ENCODE peak calls at places on chromosomes 12 and 14, in six cellular contexts. E is mesenchymal stem cell, Z is mesendoderm, U is neuronal stem cell, F is IMR-90, P is H1. C is an unnamed sample. For H3K4me1, the result is how much of the 10 kb centered on the place peaks cover.

GRCh38 chr12:26621932-26622331 is 211.1 kb downstream of the ITPR2 start:
- DNase-seq in E (no peak), Z (no peak), U (no peak), F (no peak), P (no peak), C (no peak)

GRCh38 chr12:67710582-67710981 is 62.0 kb downstream of the DYRK2 start:
- DNase-seq in E (peak), Z (no peak), U (no peak), F (peak), P (no peak), C (no peak)

GRCh38 chr14:39376671-39377403 is 55.4 kb downstream of the FBXO33 start:
- DNase-seq in E (peak), Z (peak), U (no peak), F (peak), P (no peak), C (peak)

GRCh38 chr14:61601923-61602732 is 93.2 kb upstream of the HIF1A start:
- DNase-seq in E (no peak), Z (peak), U (no peak), F (no peak), P (no peak), C (peak)

GRCh38 chr14:101926085-101926484 is 38.3 kb upstream of the DYNC1H1 start:
- DNase-seq in E (no peak), Z (no peak), U (no peak), F (no peak), P (no peak), C (no peak)

GRCh38 chr12:105253882-105254513 is 18.0 kb upstream of the APPL2 start:
- DNase-seq in E (peak), Z (peak), U (no peak), F (peak), P (no peak), C (peak)

GRCh38 chr12:42798811-42799438 is 209.4 kb upstream of the PRICKLE1 start:
- DNase-seq in E (no peak), Z (no peak), U (no peak), F (peak), P (no peak), C (no peak)

GRCh38 chr12:2958432-2959193 is 584 bp upstream of the TEAD4 start:
- DNase-seq in E (peak), Z (peak), U (peak), F (peak), P (peak), C (peak)

GRCh38 chr12:98595152-98595988 is 1.9 kb downstream of the SLC25A3 start:
- DNase-seq in E (peak), Z (peak), U (no peak), F (peak), P (peak), C (no peak)

GRCh38 chr14:38556321-38556720 is 300.4 kb upstream of the CLEC14A start:
- DNase-seq in E (no peak), Z (no peak), U (no peak), F (no peak), P (no peak), C (no peak)

GRCh38 chr14:99357856-99358390 is 85.9 kb upstream of the BCL11B start:
- DNase-seq in E (no peak), Z (no peak), U (no peak), F (no peak), P (no peak), C (no peak)

GRCh38 chr12:72622556-72622955 is 350.4 kb downstream of the TRHDE start:
- DNase-seq in E (no peak), Z (no peak), U (no peak), F (no peak), P (no peak), C (no peak)

GRCh38 chr12:38904932-38905479 is 385 bp downstream of the CPNE8 start:
- DNase-seq in E (peak), Z (peak), U (peak), F (no peak), P (peak), C (peak)

GRCh38 chr14:26526132-26526531 is 71.7 kb downstream of the NOVA1 start:
- DNase-seq in E (peak), Z (no peak), U (no peak), F (peak), P (no peak), C (no peak)

GRCh38 chr14:23299186-23299521 is 3.5 kb downstream of the PPP1R3E start:
- DNase-seq in E (no peak), Z (no peak), U (no peak), F (no peak), P (no peak), C (no peak)

GRCh38 chr14:34044666-34045306 is 93.9 kb upstream of the EGLN3 start:
- DNase-seq in E (no peak), Z (no peak), U (no peak), F (no peak), P (no peak), C (no peak)

GRCh38 chr14:32657081-32657480 is 281.6 kb upstream of the NPAS3 start:
- DNase-seq in E (peak), Z (peak), U (no peak), F (peak), P (no peak), C (peak)

GRCh38 chr12:2314492-2314891 is 261.7 kb downstream of the CACNA1C start:
- DNase-seq in E (no peak), Z (no peak), U (no peak), F (no peak), P (no peak), C (no peak)

GRCh38 chr14:94116701-94117100 is 6.2 kb downstream of the IFI27 start:
- DNase-seq in E (no peak), Z (no peak), U (no peak), F (no peak), P (no peak), C (no peak)

GRCh38 chr12:120668091-120668796 is 18.7 kb upstream of the MLEC start:
- DNase-seq in E (no peak), Z (no peak), U (no peak), F (no peak), P (peak), C (no peak)

DNA sequence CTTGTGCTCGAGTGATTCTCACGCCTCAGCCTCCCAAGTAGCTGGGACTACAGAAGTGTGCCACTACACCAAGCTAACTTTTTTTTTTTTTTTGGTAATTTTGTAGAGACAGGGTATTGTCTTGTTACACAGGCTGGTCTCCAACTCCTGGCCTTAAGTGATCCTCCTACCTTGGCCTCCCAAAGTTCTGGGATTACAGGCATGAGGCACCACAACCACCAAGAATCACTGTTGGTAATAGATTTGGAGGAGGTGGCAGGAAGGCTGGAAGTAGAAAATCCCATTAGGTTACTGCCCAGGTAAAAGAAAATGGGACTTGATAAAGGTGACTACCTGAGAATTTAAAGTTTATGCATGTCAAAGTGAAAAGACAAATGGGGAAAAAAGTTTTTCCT is 1.4 kb upstream of the CDCA4 start:
- DNase-seq in E (no peak), Z (no peak), U (no peak), F (no peak), P (no peak), C (no peak)
- H3K4me3 ChIP-seq in E (no peak), Z (no peak), U (no peak), F (no peak), P (peak), C (no peak)

GRCh38 chr14:21268612-21269251 is 510 bp downstream of the HNRNPC start:
- DNase-seq in E (peak), Z (peak), U (peak), F (peak), P (no peak), C (peak)
- H2BK5ac ChIP-seq in E (peak), Z (peak), U (no peak), F (peak), P (peak), C (peak)

DNA sequence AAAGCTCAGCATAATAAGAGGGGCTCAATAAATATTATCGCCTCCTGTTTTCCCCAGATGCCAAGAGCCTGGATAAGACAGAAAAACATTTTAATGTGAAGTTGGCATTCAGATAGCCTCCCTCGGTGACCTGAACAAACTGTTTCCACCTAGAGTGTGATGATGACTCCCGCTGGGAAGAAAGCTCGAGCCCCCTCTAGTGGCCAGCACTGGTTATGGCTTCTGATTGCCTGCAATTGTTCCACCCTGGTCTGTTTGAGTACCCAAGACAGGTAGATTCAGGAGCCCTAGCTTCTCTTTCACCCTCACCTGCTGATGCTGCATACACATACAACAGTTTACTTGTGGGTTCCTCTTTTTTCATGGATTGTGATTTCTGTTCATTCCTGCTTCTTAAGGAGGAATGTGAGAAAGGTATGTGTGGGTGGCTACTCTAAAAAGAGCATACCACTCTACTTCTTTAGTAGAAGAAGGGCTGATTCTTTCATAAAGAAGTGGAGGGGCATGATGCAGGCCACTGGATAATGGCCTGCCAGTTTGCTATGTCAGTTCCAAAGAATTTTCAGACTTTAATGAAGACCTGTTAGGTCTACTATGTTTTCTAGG is 6.4 kb downstream of the ERG28 start:
- DNase-seq in E (peak), Z (peak), U (peak), F (peak), P (peak), C (peak)
- H3K4me1 ChIP-seq in E (under half), Z (under half), U (under half), F (under half), P (under half), C (under half)

GRCh38 chr12:85279449-85280137 is 427 bp upstream of the ALX1 start:
- DNase-seq in E (peak), Z (peak), U (peak), F (no peak), P (peak), C (no peak)

GRCh38 chr12:85280984-85281946 is 1.2 kb downstream of the ALX1 start:
- DNase-seq in E (peak), Z (peak), U (peak), F (no peak), P (no peak), C (no peak)

GRCh38 chr12:85283560-85283959 is 3.5 kb downstream of the ALX1 start:
- DNase-seq in E (no peak), Z (no peak), U (no peak), F (no peak), P (peak), C (no peak)

GRCh38 chr12:85280138-85280983 is at the start of gene ALX1:
- DNase-seq in E (peak), Z (peak), U (peak), F (peak), P (peak), C (peak)

GRCh38 chr12:85281947-85282312 is 1.9 kb downstream of the ALX1 start:
- DNase-seq in E (no peak), Z (no peak), U (no peak), F (no peak), P (no peak), C (no peak)
- H3K4me3 ChIP-seq in E (no peak), Z (no peak), U (no peak), F (no peak), P (no peak), C (no peak)

GRCh38 chr12:47184229-47184628 is 104.5 kb upstream of the AMIGO2 start:
- DNase-seq in E (no peak), Z (no peak), U (no peak), F (no peak), P (no peak), C (peak)
- H2BK5ac ChIP-seq in E (no peak), Z (no peak), U (no peak), F (no peak), P (no peak), C (no peak)